ENCODE peak calls at places on chromosomes 1 and 21, in ten cellular contexts. Q, W, V, N, B, E, R, M, G and P are unnamed samples.

GRCh38 chr1:151693057-151693651 is 23.4 kb downstream of the CELF3 start:
- DNase-seq in B (peak; percentile 66), V (peak; percentile 5), G (no peak), Q (no peak), N (peak; percentile 56), E (peak; percentile 6), R (no peak), M (peak; percentile 54), W (no peak), P (no peak)

GRCh38 chr1:191022856-191023255 is 545.2 kb upstream of the BRINP3 start:
- DNase-seq in E (no peak), G (no peak), R (no peak), N (no peak), B (peak; percentile 47), Q (no peak), M (no peak), V (no peak), W (no peak), P (no peak)

GRCh38 chr1:204506969-204507316 is 9.3 kb upstream of the MDM4 start:
- DNase-seq in W (peak; percentile 93), R (peak; percentile 31), Q (peak; percentile 72), G (peak; percentile 80), N (peak; percentile 89), M (peak; percentile 93), B (peak; percentile 97), E (peak; percentile 73), V (peak; percentile 65), P (peak; percentile 93)

GRCh38 chr1:197343663-197344273 is 75.7 kb downstream of the CRB1 start:
- DNase-seq in G (no peak), R (no peak), Q (no peak), W (no peak), E (no peak), V (no peak), M (no peak), N (no peak), B (no peak), P (no peak)

GRCh38 chr1:97919568-97920261 is 1.1 kb downstream of the DPYD start:
- DNase-seq in G (no peak), M (no peak), R (no peak), W (no peak), V (no peak), E (no peak), N (peak; percentile 47), B (peak; percentile 51), Q (no peak), P (no peak)

GRCh38 chr1:41498809-41499208 is 14.3 kb upstream of the EDN2 start:
- DNase-seq in B (peak; percentile 74), Q (peak; percentile 95), W (no peak), N (no peak), R (peak; percentile 48), G (no peak), M (peak; percentile 48), V (no peak), E (no peak), P (no peak)

GRCh38 chr21:31201548-31201947 is 142.5 kb downstream of the TIAM1 start:
- DNase-seq in W (no peak), G (peak; percentile 66), N (no peak), Q (peak; percentile 74), R (peak; percentile 29), V (no peak), M (no peak), B (peak; percentile 88), E (no peak), P (no peak)

GRCh38 chr1:184223216-184223615 is 163.6 kb upstream of the C1orf21 start:
- DNase-seq in B (no peak), M (peak; percentile 59), E (no peak), G (no peak), R (no peak), V (no peak), Q (no peak), W (no peak), N (no peak), P (no peak)

GRCh38 chr1:243230914-243231313 is 24.2 kb downstream of the CEP170 start:
- DNase-seq in V (peak; percentile 19), R (no peak), E (no peak), M (peak; percentile 51), W (no peak), N (peak; percentile 11), G (no peak), B (peak; percentile 52), Q (no peak), P (no peak)

GRCh38 chr1:108561731-108562326 is 1.9 kb downstream of the EEIG2 start:
- DNase-seq in Q (peak; percentile 62), B (peak; percentile 48), E (peak; percentile 71), W (peak; percentile 91), M (peak; percentile 77), R (no peak), V (no peak), G (peak; percentile 59), N (peak; percentile 37), P (peak; percentile 91)

GRCh38 chr1:198549863-198550262 is 9.4 kb upstream of the ATP6V1G3 start:
- DNase-seq in W (no peak), E (no peak), Q (no peak), M (no peak), B (no peak), N (no peak), G (no peak), R (no peak), V (no peak), P (no peak)

GRCh38 chr1:9321480-9321849 is 28.8 kb downstream of the SPSB1 start:
- DNase-seq in V (no peak), Q (peak; percentile 45), R (no peak), B (peak; percentile 75), E (no peak), N (no peak), M (no peak), G (no peak), W (no peak), P (no peak)

GRCh38 chr1:31788825-31789256 is 24.7 kb upstream of the ADGRB2 start:
- DNase-seq in N (peak; percentile 62), E (no peak), B (peak; percentile 87), M (peak; percentile 68), R (no peak), G (no peak), Q (peak; percentile 75), V (no peak), W (no peak), P (no peak)

GRCh38 chr1:36433102-36433501 is 17.1 kb downstream of the OSCP1 start:
- DNase-seq in V (no peak), M (no peak), N (no peak), W (no peak), Q (no peak), B (no peak), R (no peak), E (no peak), G (no peak), P (no peak)

GRCh38 chr1:97727029-97727428 is 193.8 kb downstream of the DPYD start:
- DNase-seq in V (no peak), Q (no peak), R (no peak), N (no peak), B (no peak), E (no peak), G (no peak), W (no peak), M (no peak), P (no peak)

GRCh38 chr1:111415461-111415860 is 12.1 kb downstream of the OVGP1 start:
- DNase-seq in W (no peak), M (no peak), E (no peak), N (no peak), B (no peak), R (no peak), G (no peak), V (no peak), Q (no peak), P (no peak)

GRCh38 chr1:162285149-162285561 is 91.5 kb downstream of the SPATA46 start:
- DNase-seq in W (no peak), G (no peak), V (no peak), Q (no peak), E (peak; percentile 52), N (peak; percentile 90), M (no peak), R (no peak), B (no peak), P (no peak)

GRCh38 chr1:196317535-196318522 is 290.4 kb downstream of the KCNT2 start:
- DNase-seq in E (peak; percentile 35), W (no peak), B (peak; percentile 70), M (peak; percentile 58), G (no peak), V (peak; percentile 21), Q (peak; percentile 5), R (no peak), N (peak; percentile 45), P (no peak)

GRCh38 chr1:33586111-33586510 is 113.7 kb downstream of the ZSCAN20 start:
- DNase-seq in Q (no peak), R (no peak), M (peak; percentile 2), G (no peak), E (no peak), B (no peak), V (no peak), W (no peak), N (no peak), P (no peak)

GRCh38 chr1:94398356-94398755 is 19.8 kb upstream of the ABCD3 start:
- DNase-seq in N (no peak), V (no peak), M (no peak), B (no peak), W (no peak), E (no peak), R (no peak), Q (peak; percentile 30), G (no peak), P (no peak)

GRCh38 chr1:24263746-24264145 is 55.4 kb upstream of the GRHL3 start:
- DNase-seq in N (no peak), R (no peak), B (no peak), G (no peak), V (no peak), E (no peak), M (no peak), Q (no peak), W (no peak), P (no peak)

GRCh38 chr1:111463029-111463683 is 10.6 kb upstream of the C1orf162 start:
- DNase-seq in V (peak; percentile 6), B (peak; percentile 42), W (no peak), G (no peak), M (no peak), R (no peak), E (no peak), N (no peak), Q (peak; percentile 16), P (no peak)